ENCODE peak calls at places on chromosome 12, in nine cellular contexts. One of them, this sample, is unnamed.
A peak's percentile ranks its signal among the peaks of the same experiment; 100 is the strongest.

GRCh38 chr12:53219116-53219955 is 12.3 kb upstream of the ITGB7 start:
- DNase-seq in amniotic stem cell: no peak
- DNase-seq in A549: peak; percentile 51
- DNase-seq in colonic mucosa: peak; percentile 55
- DNase-seq in mesendoderm: no peak
- DNase-seq in CD8-positive, alpha-beta T cell: peak; percentile 49
- DNase-seq in NCI-H1694 treated with DMSO at 0.1 percent for 48 hours: no peak
- DNase-seq in frontal cortex: peak; percentile 58
- DNase-seq in Right ventricle myocardium inferior: no peak
- DNase-seq in this sample: no peak

GRCh38 chr12:8629486-8630033 is 16.9 kb upstream of the AICDA start:
- DNase-seq in Right ventricle myocardium inferior: no peak
- DNase-seq in NCI-H1694 treated with DMSO at 0.1 percent for 48 hours: no peak
- DNase-seq in A549: peak; percentile 18
- DNase-seq in amniotic stem cell: no peak
- DNase-seq in frontal cortex: no peak
- DNase-seq in CD8-positive, alpha-beta T cell: no peak
- DNase-seq in colonic mucosa: no peak
- DNase-seq in mesendoderm: no peak
- DNase-seq in this sample: no peak

GRCh38 chr12:50574621-50575348 is 70.0 kb downstream of the DIP2B start:
- DNase-seq in amniotic stem cell: no peak
- DNase-seq in NCI-H1694 treated with DMSO at 0.1 percent for 48 hours: no peak
- DNase-seq in Right ventricle myocardium inferior: no peak
- DNase-seq in A549: no peak
- DNase-seq in colonic mucosa: no peak
- DNase-seq in frontal cortex: no peak
- DNase-seq in CD8-positive, alpha-beta T cell: no peak
- DNase-seq in mesendoderm: no peak
- DNase-seq in this sample: no peak

GRCh38 chr12:34210183-34210582 is 187.9 kb downstream of the ALG10 start:
- DNase-seq in amniotic stem cell: no peak
- DNase-seq in CD8-positive, alpha-beta T cell: no peak
- DNase-seq in colonic mucosa: no peak
- DNase-seq in frontal cortex: no peak
- DNase-seq in NCI-H1694 treated with DMSO at 0.1 percent for 48 hours: no peak
- DNase-seq in A549: no peak
- DNase-seq in mesendoderm: no peak
- DNase-seq in Right ventricle myocardium inferior: no peak
- DNase-seq in this sample: no peak

GRCh38 chr12:67988600-67988999 is 647 bp upstream of the IFNG-AS1 start:
- DNase-seq in colonic mucosa: no peak
- DNase-seq in mesendoderm: no peak
- DNase-seq in A549: no peak
- DNase-seq in frontal cortex: no peak
- DNase-seq in Right ventricle myocardium inferior: no peak
- DNase-seq in amniotic stem cell: no peak
- DNase-seq in NCI-H1694 treated with DMSO at 0.1 percent for 48 hours: no peak
- DNase-seq in CD8-positive, alpha-beta T cell: no peak
- DNase-seq in this sample: no peak

GRCh38 chr12:131461096-131461495 is 249.8 kb upstream of the SFSWAP start:
- DNase-seq in amniotic stem cell: no peak
- DNase-seq in Right ventricle myocardium inferior: no peak
- DNase-seq in colonic mucosa: no peak
- DNase-seq in NCI-H1694 treated with DMSO at 0.1 percent for 48 hours: no peak
- DNase-seq in mesendoderm: no peak
- DNase-seq in A549: no peak
- DNase-seq in frontal cortex: no peak
- DNase-seq in CD8-positive, alpha-beta T cell: no peak
- DNase-seq in this sample: no peak

GRCh38 chr12:19783547-19784444 is 344.5 kb downstream of the AEBP2 start:
- DNase-seq in A549: no peak
- DNase-seq in colonic mucosa: no peak
- DNase-seq in Right ventricle myocardium inferior: no peak
- DNase-seq in NCI-H1694 treated with DMSO at 0.1 percent for 48 hours: peak; percentile 46
- DNase-seq in frontal cortex: no peak
- DNase-seq in CD8-positive, alpha-beta T cell: no peak
- DNase-seq in mesendoderm: no peak
- DNase-seq in amniotic stem cell: no peak
- DNase-seq in this sample: no peak

GRCh38 chr12:3527181-3527580 is 36.2 kb downstream of the PRMT8 start:
- DNase-seq in Right ventricle myocardium inferior: no peak
- DNase-seq in frontal cortex: no peak
- DNase-seq in CD8-positive, alpha-beta T cell: no peak
- DNase-seq in amniotic stem cell: no peak
- DNase-seq in A549: peak; percentile 20
- DNase-seq in colonic mucosa: no peak
- DNase-seq in mesendoderm: no peak
- DNase-seq in NCI-H1694 treated with DMSO at 0.1 percent for 48 hours: no peak
- DNase-seq in this sample: no peak

GRCh38 chr12:50845021-50845647 is 2.4 kb downstream of the TMPRSS12 start:
- DNase-seq in amniotic stem cell: no peak
- DNase-seq in colonic mucosa: no peak
- DNase-seq in A549: no peak
- DNase-seq in CD8-positive, alpha-beta T cell: no peak
- DNase-seq in mesendoderm: no peak
- DNase-seq in Right ventricle myocardium inferior: no peak
- DNase-seq in NCI-H1694 treated with DMSO at 0.1 percent for 48 hours: no peak
- DNase-seq in frontal cortex: no peak
- DNase-seq in this sample: no peak

GRCh38 chr12:122060069-122060468 is 18.5 kb upstream of the MLXIP start:
- DNase-seq in A549: no peak
- DNase-seq in colonic mucosa: peak; percentile 29
- DNase-seq in amniotic stem cell: no peak
- DNase-seq in CD8-positive, alpha-beta T cell: no peak
- DNase-seq in frontal cortex: no peak
- DNase-seq in NCI-H1694 treated with DMSO at 0.1 percent for 48 hours: no peak
- DNase-seq in Right ventricle myocardium inferior: no peak
- DNase-seq in mesendoderm: no peak
- DNase-seq in this sample: no peak

GRCh38 chr12:96242597-96242996 is 48.4 kb downstream of the ELK3 start:
- DNase-seq in NCI-H1694 treated with DMSO at 0.1 percent for 48 hours: no peak
- DNase-seq in A549: no peak
- DNase-seq in frontal cortex: no peak
- DNase-seq in Right ventricle myocardium inferior: no peak
- DNase-seq in colonic mucosa: no peak
- DNase-seq in mesendoderm: no peak
- DNase-seq in CD8-positive, alpha-beta T cell: no peak
- DNase-seq in amniotic stem cell: no peak
- DNase-seq in this sample: no peak

GRCh38 chr12:94180558-94181296 is 32.4 kb downstream of the PLXNC1 start:
- DNase-seq in Right ventricle myocardium inferior: no peak
- DNase-seq in colonic mucosa: no peak
- DNase-seq in frontal cortex: no peak
- DNase-seq in A549: no peak
- DNase-seq in amniotic stem cell: no peak
- DNase-seq in CD8-positive, alpha-beta T cell: peak; percentile 27
- DNase-seq in mesendoderm: no peak
- DNase-seq in NCI-H1694 treated with DMSO at 0.1 percent for 48 hours: no peak
- DNase-seq in this sample: no peak

GRCh38 chr12:11765817-11766794 is 116.6 kb downstream of the ETV6 start:
- DNase-seq in Right ventricle myocardium inferior: no peak
- DNase-seq in CD8-positive, alpha-beta T cell: no peak
- DNase-seq in colonic mucosa: no peak
- DNase-seq in frontal cortex: peak; percentile 24
- DNase-seq in NCI-H1694 treated with DMSO at 0.1 percent for 48 hours: no peak
- DNase-seq in amniotic stem cell: no peak
- DNase-seq in A549: no peak
- DNase-seq in mesendoderm: peak; percentile 15
- DNase-seq in this sample: peak; percentile 32

GRCh38 chr12:178715-179109 is 35.2 kb downstream of the SLC6A12 start:
- DNase-seq in Right ventricle myocardium inferior: peak; percentile 45
- DNase-seq in mesendoderm: peak; percentile 17
- DNase-seq in amniotic stem cell: no peak
- DNase-seq in colonic mucosa: no peak
- DNase-seq in A549: no peak
- DNase-seq in frontal cortex: no peak
- DNase-seq in NCI-H1694 treated with DMSO at 0.1 percent for 48 hours: peak; percentile 46
- DNase-seq in CD8-positive, alpha-beta T cell: no peak
- DNase-seq in this sample: no peak

GRCh38 chr12:62860501-62861156 is 74.3 kb downstream of the PPM1H start:
- DNase-seq in frontal cortex: no peak
- DNase-seq in colonic mucosa: no peak
- DNase-seq in CD8-positive, alpha-beta T cell: no peak
- DNase-seq in amniotic stem cell: no peak
- DNase-seq in A549: no peak
- DNase-seq in NCI-H1694 treated with DMSO at 0.1 percent for 48 hours: no peak
- DNase-seq in Right ventricle myocardium inferior: no peak
- DNase-seq in mesendoderm: no peak
- DNase-seq in this sample: no peak

GRCh38 chr12:111322336-111323250 is 46.3 kb downstream of the PHETA1 start:
- DNase-seq in mesendoderm: no peak
- DNase-seq in frontal cortex: peak; percentile 70
- DNase-seq in Right ventricle myocardium inferior: no peak
- DNase-seq in colonic mucosa: no peak
- DNase-seq in A549: no peak
- DNase-seq in NCI-H1694 treated with DMSO at 0.1 percent for 48 hours: no peak
- DNase-seq in CD8-positive, alpha-beta T cell: no peak
- DNase-seq in amniotic stem cell: no peak
- DNase-seq in this sample: no peak

GRCh38 chr12:111368291-111368683 is 608 bp downstream of the PHETA1 start:
- DNase-seq in NCI-H1694 treated with DMSO at 0.1 percent for 48 hours: no peak
- DNase-seq in colonic mucosa: peak; percentile 66
- DNase-seq in A549: no peak
- DNase-seq in frontal cortex: no peak
- DNase-seq in amniotic stem cell: no peak
- DNase-seq in Right ventricle myocardium inferior: no peak
- DNase-seq in mesendoderm: no peak
- DNase-seq in CD8-positive, alpha-beta T cell: no peak
- DNase-seq in this sample: peak; percentile 17

GRCh38 chr12:24078318-24078765 is 128.9 kb upstream of the SOX5 start:
- DNase-seq in frontal cortex: no peak
- DNase-seq in NCI-H1694 treated with DMSO at 0.1 percent for 48 hours: no peak
- DNase-seq in A549: no peak
- DNase-seq in colonic mucosa: no peak
- DNase-seq in amniotic stem cell: no peak
- DNase-seq in CD8-positive, alpha-beta T cell: no peak
- DNase-seq in Right ventricle myocardium inferior: no peak
- DNase-seq in mesendoderm: peak; percentile 96
- DNase-seq in this sample: no peak

GRCh38 chr12:65525501-65526141 is 247.1 kb downstream of the MSRB3 start:
- DNase-seq in CD8-positive, alpha-beta T cell: no peak
- DNase-seq in frontal cortex: no peak
- DNase-seq in A549: no peak
- DNase-seq in Right ventricle myocardium inferior: no peak
- DNase-seq in amniotic stem cell: peak; percentile 42
- DNase-seq in NCI-H1694 treated with DMSO at 0.1 percent for 48 hours: no peak
- DNase-seq in mesendoderm: no peak
- DNase-seq in colonic mucosa: no peak
- DNase-seq in this sample: no peak

GRCh38 chr12:56987551-56988053 is 18.7 kb downstream of the ZBTB39 start:
- DNase-seq in CD8-positive, alpha-beta T cell: peak; percentile 66
- DNase-seq in frontal cortex: peak; percentile 78
- DNase-seq in Right ventricle myocardium inferior: peak; percentile 93
- DNase-seq in mesendoderm: peak; percentile 89
- DNase-seq in amniotic stem cell: peak; percentile 41
- DNase-seq in colonic mucosa: peak; percentile 82
- DNase-seq in NCI-H1694 treated with DMSO at 0.1 percent for 48 hours: peak; percentile 38
- DNase-seq in A549: peak; percentile 82
- DNase-seq in this sample: peak; percentile 79

GRCh38 chr12:78036889-78037288 is 206.2 kb downstream of the NAV3 start:
- DNase-seq in NCI-H1694 treated with DMSO at 0.1 percent for 48 hours: no peak
- DNase-seq in Right ventricle myocardium inferior: peak; percentile 32
- DNase-seq in CD8-positive, alpha-beta T cell: peak; percentile 18
- DNase-seq in frontal cortex: no peak
- DNase-seq in mesendoderm: no peak
- DNase-seq in A549: no peak
- DNase-seq in amniotic stem cell: no peak
- DNase-seq in colonic mucosa: no peak
- DNase-seq in this sample: no peak

GRCh38 chr12:113601656-113602263 is 130.1 kb upstream of the LHX5 start:
- DNase-seq in Right ventricle myocardium inferior: no peak
- DNase-seq in amniotic stem cell: no peak
- DNase-seq in frontal cortex: no peak
- DNase-seq in colonic mucosa: no peak
- DNase-seq in mesendoderm: no peak
- DNase-seq in A549: no peak
- DNase-seq in CD8-positive, alpha-beta T cell: no peak
- DNase-seq in NCI-H1694 treated with DMSO at 0.1 percent for 48 hours: no peak
- DNase-seq in this sample: no peak

GRCh38 chr12:118259079-118259478 is 113.6 kb downstream of the TAOK3 start:
- DNase-seq in CD8-positive, alpha-beta T cell: no peak
- DNase-seq in frontal cortex: no peak
- DNase-seq in amniotic stem cell: no peak
- DNase-seq in A549: no peak
- DNase-seq in Right ventricle myocardium inferior: no peak
- DNase-seq in NCI-H1694 treated with DMSO at 0.1 percent for 48 hours: no peak
- DNase-seq in mesendoderm: no peak
- DNase-seq in colonic mucosa: no peak
- DNase-seq in this sample: no peak

GRCh38 chr12:39610626-39611025 is 9.0 kb downstream of the ABCD2 start:
- DNase-seq in Right ventricle myocardium inferior: no peak
- DNase-seq in colonic mucosa: no peak
- DNase-seq in frontal cortex: no peak
- DNase-seq in mesendoderm: no peak
- DNase-seq in CD8-positive, alpha-beta T cell: no peak
- DNase-seq in amniotic stem cell: no peak
- DNase-seq in A549: no peak
- DNase-seq in NCI-H1694 treated with DMSO at 0.1 percent for 48 hours: no peak
- DNase-seq in this sample: no peak

GRCh38 chr12:51864701-51865469 is 16.4 kb upstream of the FIGNL2 start:
- DNase-seq in mesendoderm: peak; percentile 21
- DNase-seq in amniotic stem cell: no peak
- DNase-seq in frontal cortex: no peak
- DNase-seq in colonic mucosa: no peak
- DNase-seq in Right ventricle myocardium inferior: no peak
- DNase-seq in CD8-positive, alpha-beta T cell: no peak
- DNase-seq in A549: no peak
- DNase-seq in NCI-H1694 treated with DMSO at 0.1 percent for 48 hours: no peak
- DNase-seq in this sample: no peak

GRCh38 chr12:132729541-132730320 is 19.1 kb downstream of the PGAM5 start:
- DNase-seq in colonic mucosa: no peak
- DNase-seq in CD8-positive, alpha-beta T cell: no peak
- DNase-seq in Right ventricle myocardium inferior: no peak
- DNase-seq in mesendoderm: no peak
- DNase-seq in amniotic stem cell: no peak
- DNase-seq in A549: peak; percentile 56
- DNase-seq in frontal cortex: no peak
- DNase-seq in NCI-H1694 treated with DMSO at 0.1 percent for 48 hours: peak; percentile 56
- DNase-seq in this sample: no peak

GRCh38 chr12:49327887-49328286 is 4.8 kb downstream of the TROAP start:
- DNase-seq in frontal cortex: no peak
- DNase-seq in NCI-H1694 treated with DMSO at 0.1 percent for 48 hours: no peak
- DNase-seq in A549: no peak
- DNase-seq in CD8-positive, alpha-beta T cell: no peak
- DNase-seq in colonic mucosa: no peak
- DNase-seq in Right ventricle myocardium inferior: no peak
- DNase-seq in amniotic stem cell: no peak
- DNase-seq in mesendoderm: no peak
- DNase-seq in this sample: no peak

GRCh38 chr12:96578526-96579125 is 89.2 kb downstream of the CFAP54 start:
- DNase-seq in NCI-H1694 treated with DMSO at 0.1 percent for 48 hours: peak; percentile 60
- DNase-seq in CD8-positive, alpha-beta T cell: no peak
- DNase-seq in amniotic stem cell: peak; percentile 9
- DNase-seq in A549: peak; percentile 66
- DNase-seq in colonic mucosa: no peak
- DNase-seq in mesendoderm: peak; percentile 69
- DNase-seq in frontal cortex: peak; percentile 19
- DNase-seq in Right ventricle myocardium inferior: no peak
- DNase-seq in this sample: no peak

GRCh38 chr12:6273931-6274687 is 36.4 kb upstream of the PLEKHG6 start:
- DNase-seq in Right ventricle myocardium inferior: no peak
- DNase-seq in frontal cortex: no peak
- DNase-seq in CD8-positive, alpha-beta T cell: no peak
- DNase-seq in NCI-H1694 treated with DMSO at 0.1 percent for 48 hours: no peak
- DNase-seq in mesendoderm: peak; percentile 88
- DNase-seq in A549: no peak
- DNase-seq in colonic mucosa: no peak
- DNase-seq in amniotic stem cell: no peak
- DNase-seq in this sample: no peak

GRCh38 chr12:10052111-10052913 is 21.8 kb downstream of the CLEC9A start:
- DNase-seq in Right ventricle myocardium inferior: no peak
- DNase-seq in amniotic stem cell: no peak
- DNase-seq in CD8-positive, alpha-beta T cell: no peak
- DNase-seq in A549: no peak
- DNase-seq in mesendoderm: no peak
- DNase-seq in colonic mucosa: no peak
- DNase-seq in NCI-H1694 treated with DMSO at 0.1 percent for 48 hours: no peak
- DNase-seq in frontal cortex: no peak
- DNase-seq in this sample: no peak